ENCODE peak calls at places on chromosomes 1 and 21, in five cellular contexts. One of them, this sample, is unnamed.

GRCh38 chr21:43207043-43207315 is 38.2 kb downstream of the CRYAA start:
- DNase-seq in brain microvascular endothelial cell: no peak
- DNase-seq in fibroblast of pulmonary artery: no peak
- DNase-seq in AG04450: no peak
- DNase-seq in epithelial cell of proximal tubule: no peak
- DNase-seq in this sample: no peak

GRCh38 chr1:59769412-59770095 is 45.2 kb upstream of the HOOK1 start:
- DNase-seq in brain microvascular endothelial cell: no peak
- DNase-seq in fibroblast of pulmonary artery: no peak
- DNase-seq in AG04450: no peak
- DNase-seq in epithelial cell of proximal tubule: peak
- DNase-seq in this sample: no peak

GRCh38 chr21:21682172-21682571 is 684.0 kb downstream of the NCAM2 start:
- DNase-seq in brain microvascular endothelial cell: peak
- DNase-seq in fibroblast of pulmonary artery: peak
- DNase-seq in AG04450: no peak
- DNase-seq in epithelial cell of proximal tubule: no peak
- DNase-seq in this sample: no peak

GRCh38 chr1:5425304-5425703 is 566.9 kb downstream of the NPHP4 start:
- DNase-seq in brain microvascular endothelial cell: no peak
- DNase-seq in fibroblast of pulmonary artery: no peak
- DNase-seq in AG04450: no peak
- DNase-seq in epithelial cell of proximal tubule: no peak
- DNase-seq in this sample: no peak

GRCh38 chr21:35002879-35003722 is 46.0 kb downstream of the RUNX1 start:
- DNase-seq in brain microvascular endothelial cell: peak
- DNase-seq in fibroblast of pulmonary artery: peak
- DNase-seq in AG04450: peak
- DNase-seq in epithelial cell of proximal tubule: no peak
- DNase-seq in this sample: peak

GRCh38 chr1:241396747-241397691 is 40.0 kb upstream of the RGS7 start:
- DNase-seq in brain microvascular endothelial cell: peak
- DNase-seq in fibroblast of pulmonary artery: no peak
- DNase-seq in AG04450: no peak
- DNase-seq in epithelial cell of proximal tubule: no peak
- DNase-seq in this sample: no peak

GRCh38 chr1:1353389-1354151 is 4.4 kb upstream of the DVL1 start:
- DNase-seq in brain microvascular endothelial cell: no peak
- DNase-seq in fibroblast of pulmonary artery: no peak
- DNase-seq in AG04450: no peak
- DNase-seq in epithelial cell of proximal tubule: no peak
- DNase-seq in this sample: no peak

GRCh38 chr1:206709772-206710456 is 25.2 kb downstream of the MAPKAPK2 start:
- DNase-seq in brain microvascular endothelial cell: peak
- DNase-seq in fibroblast of pulmonary artery: peak
- DNase-seq in AG04450: no peak
- DNase-seq in epithelial cell of proximal tubule: no peak
- DNase-seq in this sample: no peak

GRCh38 chr1:197269053-197269452 is 1.0 kb downstream of the CRB1 start:
- DNase-seq in brain microvascular endothelial cell: no peak
- DNase-seq in fibroblast of pulmonary artery: no peak
- DNase-seq in AG04450: no peak
- DNase-seq in epithelial cell of proximal tubule: no peak
- DNase-seq in this sample: no peak

DNA sequence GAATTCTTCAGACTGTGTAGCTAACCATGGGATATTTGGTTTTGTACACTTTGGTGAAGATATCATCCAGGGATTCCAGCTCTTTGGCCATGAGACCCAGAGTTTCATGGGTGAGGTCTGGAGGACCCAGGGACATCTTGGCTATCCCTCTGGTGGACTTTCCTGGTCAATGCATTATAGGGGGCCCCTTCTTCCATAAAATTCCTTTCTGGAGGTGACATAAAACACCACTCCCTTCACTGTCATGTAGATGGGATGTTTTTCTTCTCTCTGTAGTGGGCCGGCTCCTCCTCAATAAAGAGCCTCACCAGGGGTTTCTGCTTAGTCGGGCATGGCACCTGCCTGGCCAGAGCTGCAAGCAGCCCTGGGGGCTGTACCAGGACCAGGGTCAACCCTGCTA is 2.2 kb downstream of the ATPAF1 start:
- DNase-seq in brain microvascular endothelial cell: no peak
- DNase-seq in fibroblast of pulmonary artery: no peak
- DNase-seq in AG04450: no peak
- DNase-seq in epithelial cell of proximal tubule: no peak
- DNase-seq in this sample: no peak
- H3K4me3 ChIP-seq in brain microvascular endothelial cell: no peak
- H3K4me3 ChIP-seq in fibroblast of pulmonary artery: no peak
- H3K4me3 ChIP-seq in AG04450: no peak
- H3K4me3 ChIP-seq in epithelial cell of proximal tubule: no peak
- H3K4me3 ChIP-seq in this sample: no peak

GRCh38 chr21:33125981-33126380 is 56.0 kb downstream of the OLIG1 start:
- DNase-seq in brain microvascular endothelial cell: no peak
- DNase-seq in fibroblast of pulmonary artery: no peak
- DNase-seq in AG04450: no peak
- DNase-seq in epithelial cell of proximal tubule: no peak
- DNase-seq in this sample: no peak

GRCh38 chr21:33123396-33124120 is 53.6 kb downstream of the OLIG1 start:
- DNase-seq in brain microvascular endothelial cell: no peak
- DNase-seq in fibroblast of pulmonary artery: no peak
- DNase-seq in AG04450: no peak
- DNase-seq in epithelial cell of proximal tubule: no peak
- DNase-seq in this sample: no peak

GRCh38 chr21:33124879-33125278 is 54.9 kb downstream of the OLIG1 start:
- DNase-seq in brain microvascular endothelial cell: no peak
- DNase-seq in fibroblast of pulmonary artery: no peak
- DNase-seq in AG04450: no peak
- DNase-seq in epithelial cell of proximal tubule: no peak
- DNase-seq in this sample: no peak

GRCh38 chr21:33121715-33122475 is 52.0 kb downstream of the OLIG1 start:
- DNase-seq in brain microvascular endothelial cell: peak
- DNase-seq in fibroblast of pulmonary artery: peak
- DNase-seq in AG04450: no peak
- DNase-seq in epithelial cell of proximal tubule: no peak
- DNase-seq in this sample: no peak

GRCh38 chr21:33122507-33122906 is 52.6 kb downstream of the OLIG1 start:
- DNase-seq in brain microvascular endothelial cell: no peak
- DNase-seq in fibroblast of pulmonary artery: no peak
- DNase-seq in AG04450: no peak
- DNase-seq in epithelial cell of proximal tubule: no peak
- DNase-seq in this sample: no peak
- TF ChIP-seq CTCF in brain microvascular endothelial cell: no peak
- TF ChIP-seq CTCF in fibroblast of pulmonary artery: no peak
- TF ChIP-seq CTCF in AG04450: no peak
- TF ChIP-seq CTCF in epithelial cell of proximal tubule: no peak
- TF ChIP-seq CTCF in this sample: no peak

DNA sequence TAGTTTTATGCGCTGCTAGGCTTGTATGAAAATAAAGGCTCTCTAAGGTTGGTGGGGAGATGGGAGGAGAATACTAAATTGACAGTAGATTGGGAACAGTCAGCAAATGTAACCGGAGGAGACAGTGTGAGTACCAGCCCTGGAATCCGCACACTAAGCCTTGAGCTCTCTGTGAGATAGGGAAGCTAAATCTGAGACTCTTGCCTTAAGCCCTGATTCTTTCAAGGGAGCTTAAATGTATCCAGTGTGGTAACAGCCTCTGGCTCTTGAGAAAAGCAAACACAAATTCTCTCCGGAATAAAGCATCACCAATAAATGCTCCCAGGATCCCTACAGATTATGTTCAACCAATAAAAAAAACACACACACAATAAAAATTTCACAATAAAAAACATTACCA is 33.0 kb upstream of the PDPN start:
- DNase-seq in brain microvascular endothelial cell: no peak
- DNase-seq in fibroblast of pulmonary artery: no peak
- DNase-seq in AG04450: no peak
- DNase-seq in epithelial cell of proximal tubule: no peak
- DNase-seq in this sample: no peak
- H3K4me3 ChIP-seq in brain microvascular endothelial cell: no peak
- H3K4me3 ChIP-seq in fibroblast of pulmonary artery: no peak
- H3K4me3 ChIP-seq in AG04450: no peak
- H3K4me3 ChIP-seq in epithelial cell of proximal tubule: no peak
- H3K4me3 ChIP-seq in this sample: no peak

GRCh38 chr1:18511469-18511997 is 30.8 kb downstream of the KLHDC7A start:
- DNase-seq in brain microvascular endothelial cell: no peak
- DNase-seq in fibroblast of pulmonary artery: no peak
- DNase-seq in AG04450: no peak
- DNase-seq in epithelial cell of proximal tubule: no peak
- DNase-seq in this sample: no peak
- TF ChIP-seq CTCF in brain microvascular endothelial cell: no peak
- TF ChIP-seq CTCF in fibroblast of pulmonary artery: no peak
- TF ChIP-seq CTCF in AG04450: no peak
- TF ChIP-seq CTCF in epithelial cell of proximal tubule: peak
- TF ChIP-seq CTCF in this sample: no peak

GRCh38 chr1:218394989-218395388 is 49.9 kb downstream of the TGFB2 start:
- DNase-seq in brain microvascular endothelial cell: no peak
- DNase-seq in fibroblast of pulmonary artery: no peak
- DNase-seq in AG04450: no peak
- DNase-seq in epithelial cell of proximal tubule: no peak
- DNase-seq in this sample: no peak
- H3K4me3 ChIP-seq in brain microvascular endothelial cell: no peak
- H3K4me3 ChIP-seq in fibroblast of pulmonary artery: no peak
- H3K4me3 ChIP-seq in AG04450: no peak
- H3K4me3 ChIP-seq in epithelial cell of proximal tubule: no peak
- H3K4me3 ChIP-seq in this sample: no peak

DNA sequence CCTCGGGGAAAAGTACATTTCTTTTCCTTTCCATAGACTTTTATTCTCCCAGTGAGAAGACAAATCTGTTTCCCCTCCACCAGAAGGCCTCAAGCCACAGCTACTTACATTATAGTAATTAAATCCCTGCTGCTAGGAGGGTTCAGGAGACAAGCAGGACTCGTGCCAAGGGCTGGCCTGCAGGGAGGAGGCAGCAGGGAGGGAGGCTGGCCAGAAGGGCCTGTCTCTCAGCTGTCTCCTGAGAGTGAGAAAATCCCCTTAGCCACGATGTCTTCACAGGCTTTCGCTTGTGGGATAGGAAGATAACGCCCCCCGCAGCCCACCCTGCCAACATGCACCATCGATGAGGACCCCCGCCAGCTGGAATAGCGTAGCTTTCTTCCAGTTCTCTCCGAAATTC is 14.0 kb downstream of the KCNN3 start:
- DNase-seq in brain microvascular endothelial cell: no peak
- DNase-seq in fibroblast of pulmonary artery: no peak
- DNase-seq in AG04450: no peak
- DNase-seq in epithelial cell of proximal tubule: no peak
- DNase-seq in this sample: no peak
- TF ChIP-seq CTCF in brain microvascular endothelial cell: no peak
- TF ChIP-seq CTCF in fibroblast of pulmonary artery: no peak
- TF ChIP-seq CTCF in AG04450: no peak
- TF ChIP-seq CTCF in epithelial cell of proximal tubule: no peak
- TF ChIP-seq CTCF in this sample: no peak

DNA sequence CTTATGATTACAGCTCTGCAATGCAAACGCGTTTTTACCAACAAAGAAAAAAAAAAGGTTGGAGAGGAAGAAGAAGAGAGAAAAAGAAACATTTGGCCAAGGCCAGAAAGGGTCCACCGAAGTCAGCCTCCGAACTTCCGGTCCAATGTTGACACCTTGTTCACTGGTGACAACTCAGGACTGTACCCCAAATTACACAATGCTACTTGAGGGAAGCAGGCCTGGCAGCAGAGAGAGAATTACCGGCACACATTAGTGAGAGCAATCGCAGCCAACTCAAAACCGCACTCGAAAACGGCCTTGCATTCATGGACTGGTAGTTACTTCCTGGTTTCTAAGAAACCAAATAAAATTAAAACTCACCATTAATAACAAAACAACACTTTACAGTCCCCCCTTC is 652.5 kb downstream of the KIF26B start:
- DNase-seq in brain microvascular endothelial cell: no peak
- DNase-seq in fibroblast of pulmonary artery: no peak
- DNase-seq in AG04450: no peak
- DNase-seq in epithelial cell of proximal tubule: no peak
- DNase-seq in this sample: no peak
- H3K4me3 ChIP-seq in brain microvascular endothelial cell: no peak
- H3K4me3 ChIP-seq in fibroblast of pulmonary artery: no peak
- H3K4me3 ChIP-seq in AG04450: no peak
- H3K4me3 ChIP-seq in epithelial cell of proximal tubule: no peak
- H3K4me3 ChIP-seq in this sample: no peak

GRCh38 chr1:17370618-17371017 is 1.4 kb upstream of the PADI6 start:
- DNase-seq in brain microvascular endothelial cell: no peak
- DNase-seq in fibroblast of pulmonary artery: no peak
- DNase-seq in AG04450: no peak
- DNase-seq in epithelial cell of proximal tubule: no peak
- DNase-seq in this sample: no peak
- TF ChIP-seq CTCF in brain microvascular endothelial cell: peak
- TF ChIP-seq CTCF in fibroblast of pulmonary artery: peak
- TF ChIP-seq CTCF in AG04450: no peak
- TF ChIP-seq CTCF in epithelial cell of proximal tubule: peak
- TF ChIP-seq CTCF in this sample: peak

GRCh38 chr1:44783697-44784093 is 4.3 kb downstream of the BEST4 start:
- DNase-seq in brain microvascular endothelial cell: no peak
- DNase-seq in fibroblast of pulmonary artery: no peak
- DNase-seq in AG04450: no peak
- DNase-seq in epithelial cell of proximal tubule: no peak
- DNase-seq in this sample: no peak
- H3K4me3 ChIP-seq in brain microvascular endothelial cell: peak
- H3K4me3 ChIP-seq in fibroblast of pulmonary artery: peak
- H3K4me3 ChIP-seq in AG04450: peak
- H3K4me3 ChIP-seq in epithelial cell of proximal tubule: peak
- H3K4me3 ChIP-seq in this sample: peak